ENCODE peak calls at places on chromosomes 7 and 10, in seven cellular contexts. J is K562, F is A549, W is SK-N-SH, H is transverse colon, T is upper lobe of left lung, U is tibial nerve. D is an unnamed sample.

GRCh38 chr7:111844904-111845662 is 282.8 kb upstream of the IMMP2L start:
- DNase-seq in U (no peak), H (no peak), W (no peak), T (no peak), F (no peak), J (no peak), D (no peak)

GRCh38 chr10:92222603-92223275 is 68.1 kb downstream of the CPEB3 start:
- DNase-seq in H (no peak), F (no peak), U (no peak), T (no peak), J (no peak), W (no peak), D (no peak)

GRCh38 chr7:38463277-38464224 is 167.6 kb downstream of the AMPH start:
- DNase-seq in J (no peak), T (no peak), U (peak), W (no peak), F (peak), H (peak), D (no peak)

GRCh38 chr7:26348987-26349809 is 57.5 kb downstream of the SNX10 start:
- DNase-seq in W (no peak), U (no peak), H (no peak), T (no peak), J (no peak), F (no peak), D (no peak)

GRCh38 chr7:3229904-3230470 is 71.1 kb upstream of the SDK1 start:
- DNase-seq in J (no peak), W (no peak), T (no peak), H (no peak), U (no peak), F (no peak), D (no peak)

GRCh38 chr10:16987129-16987670 is 142.4 kb downstream of the CUBN start:
- DNase-seq in J (no peak), F (no peak), U (no peak), H (no peak), W (no peak), T (no peak), D (no peak)

GRCh38 chr7:149811221-149811620 is 27.0 kb upstream of the ZNF862 start:
- DNase-seq in W (no peak), H (no peak), U (no peak), T (no peak), F (peak), J (no peak), D (no peak)

GRCh38 chr10:98466916-98467505 is 20.3 kb upstream of the HPS1 start:
- DNase-seq in T (no peak), W (no peak), H (no peak), J (peak), U (no peak), F (no peak), D (no peak)

GRCh38 chr7:80907141-80907601 is 11.7 kb downstream of the SEMA3C start:
- DNase-seq in F (no peak), U (no peak), H (no peak), T (no peak), W (peak), J (no peak), D (no peak)

GRCh38 chr7:121519548-121520521 is 123.7 kb upstream of the FAM3C start:
- DNase-seq in U (no peak), J (no peak), T (no peak), H (no peak), W (no peak), F (no peak), D (no peak)

GRCh38 chr7:11458736-11459483 is 373.1 kb downstream of the THSD7A start:
- DNase-seq in H (no peak), W (no peak), F (peak), J (no peak), T (no peak), U (no peak), D (no peak)

GRCh38 chr7:4144801-4145470 is 537.2 kb upstream of the FOXK1 start:
- DNase-seq in U (peak), H (peak), F (no peak), T (no peak), W (peak), J (no peak), D (no peak)

GRCh38 chr7:93327006-93327633 is 95.0 kb downstream of the VPS50 start:
- DNase-seq in U (no peak), F (no peak), T (no peak), W (no peak), H (no peak), J (no peak), D (no peak)

GRCh38 chr7:134311807-134312206 is 4.9 kb downstream of the SLC35B4 start:
- DNase-seq in W (peak), J (no peak), U (no peak), F (no peak), T (no peak), H (no peak), D (no peak)

GRCh38 chr10:73906524-73907447 is 4.1 kb upstream of the PLAU start:
- DNase-seq in U (peak), T (peak), J (peak), W (no peak), F (peak), H (peak), D (peak)

GRCh38 chr10:11742779-11743298 is 657 bp downstream of the ECHDC3 start:
- DNase-seq in U (no peak), T (no peak), H (no peak), J (no peak), F (no peak), W (no peak), D (no peak)

GRCh38 chr10:101062231-101063161 is 707 bp downstream of the KAZALD1 start:
- DNase-seq in W (peak), U (no peak), T (peak), F (peak), H (peak), J (peak), D (no peak)

GRCh38 chr7:44176486-44176885 is 12.8 kb downstream of the GCK start:
- DNase-seq in F (no peak), H (no peak), J (no peak), T (no peak), W (no peak), U (no peak), D (no peak)

GRCh38 chr7:22934473-22935065 is 79.4 kb downstream of the HYCC1 start:
- DNase-seq in F (no peak), T (no peak), U (no peak), W (no peak), H (no peak), J (no peak), D (no peak)

GRCh38 chr7:128274890-128275603 is 34.0 kb downstream of the LEP start:
- DNase-seq in T (no peak), J (no peak), F (no peak), U (no peak), W (no peak), H (no peak), D (no peak)

GRCh38 chr10:3704565-3705360 is 80.2 kb downstream of the KLF6 start:
- DNase-seq in J (no peak), F (no peak), W (no peak), H (no peak), T (no peak), U (no peak), D (no peak)

GRCh38 chr7:98459529-98459928 is 58.6 kb upstream of the BAIAP2L1 start:
- DNase-seq in T (no peak), U (no peak), F (no peak), H (no peak), J (no peak), W (peak), D (no peak)

GRCh38 chr10:89593043-89593442 is 52.0 kb downstream of the PANK1 start:
- DNase-seq in F (no peak), T (no peak), H (no peak), W (no peak), U (no peak), J (no peak), D (no peak)

GRCh38 chr7:135862586-135863361 is 114.2 kb upstream of the FAM180A start:
- DNase-seq in F (no peak), W (no peak), T (no peak), U (no peak), J (no peak), H (no peak), D (no peak)

GRCh38 chr10:129583831-129584230 is 116.8 kb downstream of the MGMT start:
- DNase-seq in J (no peak), H (no peak), F (no peak), T (no peak), U (no peak), W (no peak), D (no peak)

GRCh38 chr7:23234569-23235296 is 11.8 kb upstream of the GPNMB start:
- DNase-seq in W (no peak), U (no peak), T (no peak), F (no peak), H (peak), J (no peak), D (peak)

GRCh38 chr10:22911889-22912762 is 15.7 kb upstream of the ARMC3 start:
- DNase-seq in J (no peak), F (no peak), T (no peak), U (no peak), H (peak), W (peak), D (no peak)

GRCh38 chr7:70883750-70884445 is 248.0 kb upstream of the GALNT17 start:
- DNase-seq in F (no peak), U (no peak), T (no peak), H (no peak), J (no peak), W (no peak), D (no peak)
- TF ChIP-seq EP300 in F (no peak), U (no peak), T (no peak), H (no peak), J (no peak), W (no peak), D (no peak)

DNA sequence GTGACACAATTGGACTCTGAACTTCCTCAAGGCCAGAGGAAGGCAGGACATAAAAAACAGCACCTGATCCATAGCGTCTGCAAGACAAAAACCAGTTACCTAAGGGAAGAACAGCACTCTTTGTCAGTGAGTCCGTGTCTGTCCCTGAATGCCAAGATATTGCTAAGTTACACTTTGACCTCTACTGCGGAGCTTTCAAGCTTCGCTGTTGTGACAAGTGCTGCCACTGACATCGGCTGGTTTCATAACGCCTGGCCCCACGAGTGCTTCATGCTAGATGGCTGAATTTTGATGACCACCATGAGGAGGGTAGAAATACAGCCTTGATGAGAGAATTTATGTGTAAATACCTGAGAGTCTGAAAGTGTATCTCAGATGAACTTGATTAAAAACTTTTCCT is 49.7 kb upstream of the JAZF1 start:
- DNase-seq in F (no peak), U (no peak), J (no peak), W (no peak), H (no peak), T (no peak), D (no peak)
- TF ChIP-seq EP300 in F (no peak), U (no peak), J (no peak), W (no peak), H (no peak), T (no peak), D (no peak)

DNA sequence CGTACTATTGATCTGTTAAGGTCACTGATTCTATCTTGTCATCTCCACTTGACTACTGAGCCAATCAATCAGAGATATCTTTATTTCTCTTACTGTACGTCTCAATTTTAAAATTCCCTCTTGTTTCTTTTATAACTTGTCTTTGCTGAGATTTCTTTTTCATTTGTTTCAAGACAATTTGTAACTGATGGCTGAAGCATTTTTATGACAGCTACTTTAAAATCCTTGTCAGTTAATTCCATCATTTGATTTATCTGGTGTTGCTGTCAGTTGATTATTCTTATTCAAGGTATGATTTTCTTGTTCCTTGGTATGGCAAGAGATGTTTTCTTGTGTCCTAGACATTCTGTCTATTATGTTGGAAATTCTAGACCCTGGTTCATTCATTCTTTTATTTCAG is 76.6 kb downstream of the TYW1B start:
- DNase-seq in T (no peak), F (no peak), H (no peak), W (no peak), J (no peak), U (no peak), D (no peak)
- TF ChIP-seq EP300 in T (no peak), F (no peak), H (no peak), W (no peak), J (no peak), U (no peak), D (no peak)

GRCh38 chr10:30818010-30818660 is 188.6 kb upstream of the LYZL2 start:
- DNase-seq in F (no peak), J (peak), T (peak), W (peak), U (no peak), H (no peak), D (no peak)

GRCh38 chr10:30819306-30820190 is 190.0 kb upstream of the LYZL2 start:
- DNase-seq in H (no peak), U (no peak), J (no peak), F (no peak), T (no peak), W (peak), D (no peak)

GRCh38 chr10:30817541-30817940 is 188.0 kb upstream of the LYZL2 start:
- DNase-seq in H (no peak), U (no peak), F (no peak), T (no peak), J (no peak), W (no peak), D (no peak)

GRCh38 chr10:30820282-30820991 is 190.9 kb upstream of the LYZL2 start:
- DNase-seq in T (no peak), U (no peak), W (peak), H (no peak), J (no peak), F (no peak), D (no peak)

DNA sequence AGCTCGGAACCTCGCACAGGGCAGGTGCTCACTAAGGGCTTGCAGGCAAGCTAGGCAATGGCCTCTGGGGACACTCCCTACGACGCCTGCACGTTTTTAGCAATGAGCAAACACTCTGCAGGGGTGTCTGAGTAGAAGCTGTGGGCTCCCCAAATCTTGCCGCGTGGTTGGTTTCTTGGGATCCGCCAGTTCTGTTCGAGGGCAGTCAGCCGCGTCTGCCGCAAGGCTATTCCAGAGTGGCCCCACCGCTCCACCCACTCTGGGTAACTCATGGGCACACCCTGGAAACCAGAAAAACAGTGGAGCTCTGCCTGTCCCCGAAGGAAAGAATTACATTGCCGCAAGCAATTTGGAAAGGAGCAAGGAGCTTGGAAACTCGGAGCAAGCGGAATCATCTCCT is 189.3 kb upstream of the LYZL2 start:
- DNase-seq in H (no peak), T (no peak), W (no peak), J (no peak), F (no peak), U (no peak), D (no peak)
- TF ChIP-seq EP300 in H (no peak), T (no peak), W (no peak), J (no peak), F (no peak), U (peak), D (no peak)

DNA sequence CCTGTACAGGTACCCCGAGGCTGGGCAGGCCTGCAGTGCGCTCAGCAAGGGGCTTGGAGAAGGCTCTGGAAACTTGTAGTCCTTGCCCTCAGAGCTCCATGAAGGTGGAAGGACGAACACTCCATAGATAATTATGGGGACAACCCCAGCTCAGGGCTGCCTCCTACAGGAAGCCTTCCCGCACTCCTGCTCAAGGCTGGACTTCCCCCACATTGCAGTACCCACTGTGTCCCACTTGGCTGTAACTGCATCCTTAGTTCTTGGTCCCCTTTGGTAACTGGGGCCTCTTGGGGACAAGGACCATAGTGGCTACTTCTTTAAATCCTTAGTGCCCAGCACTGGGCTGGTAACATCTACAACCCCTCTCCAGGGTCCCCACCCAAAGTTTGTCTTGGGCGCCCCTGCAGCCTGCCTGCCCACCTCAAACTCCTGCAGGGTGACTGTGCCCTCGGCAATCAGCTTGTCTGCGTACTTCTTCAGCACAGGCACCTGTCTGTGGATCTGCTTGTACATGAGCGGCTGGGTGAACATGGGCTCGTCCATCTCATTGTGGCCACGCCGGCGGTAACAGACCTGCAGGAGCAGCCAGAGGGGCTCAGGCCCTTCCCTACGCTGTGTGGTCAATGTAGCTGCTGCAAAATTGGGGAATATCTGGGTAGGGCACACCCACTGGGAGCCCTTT is 17.1 kb downstream of the OGDHL start:
- DNase-seq in J (no peak), U (no peak), F (no peak), W (peak), H (no peak), T (no peak), D (no peak)
- TF ChIP-seq EP300 in J (no peak), U (no peak), F (no peak), W (no peak), H (no peak), T (no peak), D (no peak)

GRCh38 chr7:100504887-100505611 is 21.3 kb downstream of the NYAP1 start:
- DNase-seq in T (no peak), H (no peak), J (no peak), W (no peak), U (no peak), F (no peak), D (no peak)

GRCh38 chr7:100513212-100513611 is 25.8 kb upstream of the AGFG2 start:
- DNase-seq in W (no peak), T (no peak), J (no peak), H (no peak), F (no peak), U (no peak), D (no peak)

GRCh38 chr7:100506356-100506930 is 22.7 kb downstream of the NYAP1 start:
- DNase-seq in W (peak), J (peak), T (no peak), H (no peak), U (no peak), F (peak), D (no peak)

GRCh38 chr7:100510437-100511239 is 26.9 kb downstream of the NYAP1 start:
- DNase-seq in H (no peak), J (peak), W (no peak), F (no peak), U (no peak), T (no peak), D (no peak)

DNA sequence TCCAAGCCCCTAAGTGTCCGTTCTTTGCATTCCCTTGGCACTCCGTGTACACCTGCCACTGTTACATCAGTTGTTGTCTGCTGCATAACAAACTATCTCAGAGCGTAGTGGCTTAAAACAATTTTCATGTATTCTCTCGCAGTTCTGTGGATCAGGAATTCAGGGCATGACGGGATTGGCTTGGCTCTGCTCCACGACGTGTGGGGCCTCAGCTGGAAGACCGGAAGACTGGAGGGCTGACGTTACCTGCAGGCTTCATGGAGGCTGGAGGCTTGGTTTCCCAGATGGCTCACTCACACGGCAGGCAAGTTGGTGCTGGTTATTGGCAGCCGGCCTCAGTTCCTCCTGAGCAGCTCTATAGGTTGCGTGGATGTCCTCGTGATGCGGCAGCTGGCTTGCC is 25.5 kb downstream of the NYAP1 start:
- DNase-seq in T (no peak), J (no peak), W (no peak), F (no peak), U (no peak), H (no peak), D (no peak)
- TF ChIP-seq EP300 in T (no peak), J (no peak), W (no peak), F (no peak), U (peak), H (no peak), D (no peak)

D was measured in esophagus muscularis mucosa.